ENCODE peak calls at places on chromosomes 16 and 17, in five cellular contexts. One of them, this sample, is unnamed.

GRCh38 chr16:65069090-65069489 is 52.8 kb downstream of the CDH11 start:
- DNase-seq in AG10803: peak; percentile 87
- DNase-seq in nephron progenitor cell: no peak
- DNase-seq in A549: peak; percentile 23
- DNase-seq in activated B cell treated with CpG ODN at 0.5 μM for 24 hours: no peak
- DNase-seq in this sample: no peak

GRCh38 chr16:63037761-63038562 is 1001.7 kb upstream of the CDH8 start:
- DNase-seq in AG10803: no peak
- DNase-seq in A549: no peak
- DNase-seq in nephron progenitor cell: no peak
- DNase-seq in activated B cell treated with CpG ODN at 0.5 μM for 24 hours: no peak
- DNase-seq in this sample: no peak

GRCh38 chr16:1096164-1097082 is at the start of gene C1QTNF8:
- DNase-seq in activated B cell treated with CpG ODN at 0.5 μM for 24 hours: no peak
- DNase-seq in AG10803: no peak
- DNase-seq in nephron progenitor cell: no peak
- DNase-seq in A549: no peak
- DNase-seq in this sample: no peak

GRCh38 chr17:78337244-78338109 is 22.4 kb downstream of the SOCS3 start:
- DNase-seq in A549: peak; percentile 94
- DNase-seq in AG10803: peak; percentile 87
- DNase-seq in nephron progenitor cell: no peak
- DNase-seq in activated B cell treated with CpG ODN at 0.5 μM for 24 hours: peak; percentile 66
- DNase-seq in this sample: no peak

GRCh38 chr17:31486351-31487062 is 95.0 kb downstream of the RAB11FIP4 start:
- DNase-seq in nephron progenitor cell: no peak
- DNase-seq in AG10803: no peak
- DNase-seq in A549: no peak
- DNase-seq in activated B cell treated with CpG ODN at 0.5 μM for 24 hours: no peak
- DNase-seq in this sample: no peak

GRCh38 chr17:2222901-2223616 is 80.5 kb downstream of the SMG6 start:
- DNase-seq in nephron progenitor cell: no peak
- DNase-seq in activated B cell treated with CpG ODN at 0.5 μM for 24 hours: no peak
- DNase-seq in A549: no peak
- DNase-seq in AG10803: peak; percentile 85
- DNase-seq in this sample: peak; percentile 80

GRCh38 chr17:80952291-80952690 is 39.4 kb upstream of the CHMP6 start:
- DNase-seq in AG10803: no peak
- DNase-seq in A549: no peak
- DNase-seq in nephron progenitor cell: no peak
- DNase-seq in activated B cell treated with CpG ODN at 0.5 μM for 24 hours: no peak
- DNase-seq in this sample: no peak

GRCh38 chr17:59558953-59559352 is 6.5 kb upstream of the DHX40 start:
- DNase-seq in nephron progenitor cell: no peak
- DNase-seq in activated B cell treated with CpG ODN at 0.5 μM for 24 hours: no peak
- DNase-seq in A549: no peak
- DNase-seq in AG10803: peak; percentile 20
- DNase-seq in this sample: no peak

GRCh38 chr17:61248399-61248798 is 151.2 kb upstream of the TBX2 start:
- DNase-seq in A549: peak; percentile 71
- DNase-seq in nephron progenitor cell: no peak
- DNase-seq in AG10803: peak; percentile 27
- DNase-seq in activated B cell treated with CpG ODN at 0.5 μM for 24 hours: no peak
- DNase-seq in this sample: no peak

GRCh38 chr17:4968916-4969550 is 1.4 kb upstream of the SPAG7 start:
- DNase-seq in nephron progenitor cell: peak; percentile 28
- DNase-seq in AG10803: peak; percentile 90
- DNase-seq in A549: peak; percentile 49
- DNase-seq in activated B cell treated with CpG ODN at 0.5 μM for 24 hours: no peak
- DNase-seq in this sample: no peak

GRCh38 chr16:65909310-65910050 is 457.0 kb upstream of the CDH5 start:
- DNase-seq in AG10803: no peak
- DNase-seq in nephron progenitor cell: no peak
- DNase-seq in A549: no peak
- DNase-seq in activated B cell treated with CpG ODN at 0.5 μM for 24 hours: no peak
- DNase-seq in this sample: no peak

GRCh38 chr17:21033350-21033749 is 9.5 kb downstream of the USP22 start:
- DNase-seq in AG10803: no peak
- DNase-seq in A549: no peak
- DNase-seq in nephron progenitor cell: no peak
- DNase-seq in activated B cell treated with CpG ODN at 0.5 μM for 24 hours: no peak
- DNase-seq in this sample: no peak

GRCh38 chr17:71085238-71086033 is 916.1 kb downstream of the KCNJ2 start:
- DNase-seq in AG10803: peak; percentile 16
- DNase-seq in nephron progenitor cell: peak; percentile 65
- DNase-seq in activated B cell treated with CpG ODN at 0.5 μM for 24 hours: no peak
- DNase-seq in A549: peak; percentile 47
- DNase-seq in this sample: no peak

GRCh38 chr17:3594056-3594810 is 15.0 kb downstream of the TRPV1 start:
- DNase-seq in A549: no peak
- DNase-seq in activated B cell treated with CpG ODN at 0.5 μM for 24 hours: no peak
- DNase-seq in nephron progenitor cell: no peak
- DNase-seq in AG10803: peak; percentile 34
- DNase-seq in this sample: no peak

GRCh38 chr17:2295575-2295974 is 8.0 kb downstream of the SMG6 start:
- DNase-seq in nephron progenitor cell: no peak
- DNase-seq in AG10803: no peak
- DNase-seq in A549: no peak
- DNase-seq in activated B cell treated with CpG ODN at 0.5 μM for 24 hours: no peak
- DNase-seq in this sample: no peak

GRCh38 chr17:68981288-68981687 is 26.1 kb upstream of the ABCA8 start:
- DNase-seq in A549: no peak
- DNase-seq in nephron progenitor cell: no peak
- DNase-seq in activated B cell treated with CpG ODN at 0.5 μM for 24 hours: no peak
- DNase-seq in AG10803: peak; percentile 81
- DNase-seq in this sample: no peak

GRCh38 chr16:54928016-54928356 is 2.7 kb upstream of the IRX5 start:
- DNase-seq in activated B cell treated with CpG ODN at 0.5 μM for 24 hours: no peak
- DNase-seq in AG10803: no peak
- DNase-seq in A549: peak; percentile 27
- DNase-seq in nephron progenitor cell: no peak
- DNase-seq in this sample: no peak

GRCh38 chr17:21214777-21215541 is 998 bp upstream of the TMEM11 start:
- DNase-seq in nephron progenitor cell: peak; percentile 42
- DNase-seq in AG10803: peak; percentile 48
- DNase-seq in activated B cell treated with CpG ODN at 0.5 μM for 24 hours: no peak
- DNase-seq in A549: no peak
- DNase-seq in this sample: no peak

GRCh38 chr17:45227101-45227591 is 5.5 kb downstream of the FMNL1 start:
- DNase-seq in A549: no peak
- DNase-seq in nephron progenitor cell: no peak
- DNase-seq in AG10803: peak; percentile 17
- DNase-seq in activated B cell treated with CpG ODN at 0.5 μM for 24 hours: peak; percentile 55
- DNase-seq in this sample: peak; percentile 35

GRCh38 chr16:407253-407652 is 5.6 kb downstream of the DECR2 start:
- DNase-seq in nephron progenitor cell: no peak
- DNase-seq in AG10803: no peak
- DNase-seq in activated B cell treated with CpG ODN at 0.5 μM for 24 hours: no peak
- DNase-seq in A549: no peak
- DNase-seq in this sample: no peak

GRCh38 chr17:21512307-21513011 is 136.3 kb downstream of the KCNJ12 start:
- DNase-seq in AG10803: no peak
- DNase-seq in nephron progenitor cell: no peak
- DNase-seq in A549: no peak
- DNase-seq in activated B cell treated with CpG ODN at 0.5 μM for 24 hours: no peak
- DNase-seq in this sample: no peak

GRCh38 chr17:80252871-80253270 is 7.8 kb upstream of the RNF213 start:
- DNase-seq in nephron progenitor cell: peak; percentile 67
- DNase-seq in activated B cell treated with CpG ODN at 0.5 μM for 24 hours: peak; percentile 62
- DNase-seq in AG10803: no peak
- DNase-seq in A549: peak; percentile 88
- DNase-seq in this sample: peak; percentile 73

GRCh38 chr16:27387724-27388123 is 14.2 kb upstream of the IL21R start:
- DNase-seq in nephron progenitor cell: no peak
- DNase-seq in activated B cell treated with CpG ODN at 0.5 μM for 24 hours: no peak
- DNase-seq in A549: no peak
- DNase-seq in AG10803: no peak
- DNase-seq in this sample: no peak

GRCh38 chr16:68707341-68708152 is 29.5 kb upstream of the CDH1 start:
- DNase-seq in AG10803: peak; percentile 9
- DNase-seq in A549: peak; percentile 89
- DNase-seq in activated B cell treated with CpG ODN at 0.5 μM for 24 hours: no peak
- DNase-seq in nephron progenitor cell: peak; percentile 33
- DNase-seq in this sample: no peak

GRCh38 chr17:35866356-35866950 is 2.2 kb downstream of the HEATR9 start:
- DNase-seq in nephron progenitor cell: no peak
- DNase-seq in activated B cell treated with CpG ODN at 0.5 μM for 24 hours: no peak
- DNase-seq in A549: no peak
- DNase-seq in AG10803: peak; percentile 9
- DNase-seq in this sample: no peak

GRCh38 chr17:4162775-4163498 is 19.9 kb downstream of the CYB5D2 start:
- DNase-seq in AG10803: no peak
- DNase-seq in activated B cell treated with CpG ODN at 0.5 μM for 24 hours: no peak
- DNase-seq in nephron progenitor cell: no peak
- DNase-seq in A549: no peak
- DNase-seq in this sample: no peak

GRCh38 chr16:4401094-4401501 is 15.3 kb downstream of the CORO7 start:
- DNase-seq in nephron progenitor cell: no peak
- DNase-seq in activated B cell treated with CpG ODN at 0.5 μM for 24 hours: no peak
- DNase-seq in A549: no peak
- DNase-seq in AG10803: no peak
- DNase-seq in this sample: no peak

GRCh38 chr17:33945641-33946546 is 309.2 kb upstream of the CCL2 start:
- DNase-seq in A549: no peak
- DNase-seq in activated B cell treated with CpG ODN at 0.5 μM for 24 hours: no peak
- DNase-seq in AG10803: no peak
- DNase-seq in nephron progenitor cell: no peak
- DNase-seq in this sample: no peak

GRCh38 chr16:11597268-11597690 is 10.6 kb upstream of the LITAF start:
- DNase-seq in AG10803: peak; percentile 36
- DNase-seq in A549: peak; percentile 39
- DNase-seq in nephron progenitor cell: no peak
- DNase-seq in activated B cell treated with CpG ODN at 0.5 μM for 24 hours: no peak
- DNase-seq in this sample: no peak

GRCh38 chr17:4509402-4509801 is 10.7 kb downstream of the SPNS2 start:
- DNase-seq in AG10803: no peak
- DNase-seq in nephron progenitor cell: no peak
- DNase-seq in activated B cell treated with CpG ODN at 0.5 μM for 24 hours: no peak
- DNase-seq in A549: no peak
- DNase-seq in this sample: no peak

GRCh38 chr17:57911834-57912673 is 43.2 kb downstream of the CUEDC1 start:
- DNase-seq in nephron progenitor cell: peak; percentile 59
- DNase-seq in AG10803: peak; percentile 79
- DNase-seq in activated B cell treated with CpG ODN at 0.5 μM for 24 hours: no peak
- DNase-seq in A549: peak; percentile 59
- DNase-seq in this sample: no peak

GRCh38 chr17:45782889-45783592 is 1.1 kb upstream of the CRHR1 start:
- DNase-seq in AG10803: no peak
- DNase-seq in nephron progenitor cell: peak; percentile 88
- DNase-seq in A549: peak; percentile 58
- DNase-seq in activated B cell treated with CpG ODN at 0.5 μM for 24 hours: no peak
- DNase-seq in this sample: no peak

GRCh38 chr17:45425125-45425983 is 7.3 kb downstream of the ARHGAP27 start:
- DNase-seq in activated B cell treated with CpG ODN at 0.5 μM for 24 hours: no peak
- DNase-seq in AG10803: peak; percentile 29
- DNase-seq in A549: peak; percentile 97
- DNase-seq in nephron progenitor cell: peak; percentile 66
- DNase-seq in this sample: no peak

GRCh38 chr17:79150035-79150733 is 75.6 kb downstream of the ENGASE start:
- DNase-seq in AG10803: no peak
- DNase-seq in nephron progenitor cell: no peak
- DNase-seq in activated B cell treated with CpG ODN at 0.5 μM for 24 hours: no peak
- DNase-seq in A549: no peak
- DNase-seq in this sample: no peak

DNA sequence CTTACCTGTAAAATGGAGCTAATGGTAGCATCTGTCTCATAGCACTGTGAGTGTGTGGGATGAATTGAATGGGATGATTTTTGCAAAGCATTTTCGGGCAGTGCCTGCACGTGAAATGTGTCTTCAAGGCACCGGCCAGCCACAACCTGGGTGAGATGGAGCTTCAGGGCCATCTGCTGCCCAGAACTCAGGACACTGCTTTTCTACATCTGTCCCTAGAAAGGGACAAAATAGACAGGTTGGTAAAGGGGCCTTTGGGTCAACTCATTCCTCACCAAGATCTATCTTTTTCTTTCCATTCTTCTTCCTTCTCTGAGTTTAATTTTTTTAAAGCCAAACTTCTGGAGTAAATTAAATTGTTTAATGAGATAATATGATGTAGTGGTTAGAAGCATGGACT is 106.5 kb downstream of the UTP18 start:
- DNase-seq in activated B cell treated with CpG ODN at 0.5 μM for 24 hours: no peak
- DNase-seq in A549: no peak
- DNase-seq in nephron progenitor cell: no peak
- DNase-seq in AG10803: no peak
- DNase-seq in this sample: no peak
- TF ChIP-seq CTCF in activated B cell treated with CpG ODN at 0.5 μM for 24 hours: no peak
- TF ChIP-seq CTCF in A549: no peak
- TF ChIP-seq CTCF in nephron progenitor cell: no peak
- TF ChIP-seq CTCF in AG10803: no peak
- TF ChIP-seq CTCF in this sample: no peak

GRCh38 chr16:84178146-84178765 is 8.6 kb downstream of the TAF1C start:
- DNase-seq in AG10803: no peak
- DNase-seq in activated B cell treated with CpG ODN at 0.5 μM for 24 hours: no peak
- DNase-seq in nephron progenitor cell: no peak
- DNase-seq in A549: no peak
- DNase-seq in this sample: no peak
- TF ChIP-seq CTCF in AG10803: no peak
- TF ChIP-seq CTCF in activated B cell treated with CpG ODN at 0.5 μM for 24 hours: no peak
- TF ChIP-seq CTCF in nephron progenitor cell: no peak
- TF ChIP-seq CTCF in A549: no peak
- TF ChIP-seq CTCF in this sample: no peak

GRCh38 chr17:55238931-55239297 is 25.8 kb upstream of the HLF start:
- DNase-seq in nephron progenitor cell: peak; percentile 17
- DNase-seq in activated B cell treated with CpG ODN at 0.5 μM for 24 hours: no peak
- DNase-seq in AG10803: no peak
- DNase-seq in A549: no peak
- DNase-seq in this sample: no peak
- TF ChIP-seq CTCF in nephron progenitor cell: no peak
- TF ChIP-seq CTCF in activated B cell treated with CpG ODN at 0.5 μM for 24 hours: no peak
- TF ChIP-seq CTCF in AG10803: no peak
- TF ChIP-seq CTCF in A549: peak; percentile 27
- TF ChIP-seq CTCF in this sample: no peak

GRCh38 chr16:15523092-15523541 is 88.7 kb downstream of the BMERB1 start:
- DNase-seq in nephron progenitor cell: no peak
- DNase-seq in activated B cell treated with CpG ODN at 0.5 μM for 24 hours: no peak
- DNase-seq in A549: peak; percentile 71
- DNase-seq in AG10803: no peak
- DNase-seq in this sample: no peak
- TF ChIP-seq CTCF in nephron progenitor cell: no peak
- TF ChIP-seq CTCF in activated B cell treated with CpG ODN at 0.5 μM for 24 hours: no peak
- TF ChIP-seq CTCF in A549: peak; percentile 23
- TF ChIP-seq CTCF in AG10803: no peak
- TF ChIP-seq CTCF in this sample: no peak